ENCODE peak calls at places on chromosomes 12 and 14, in ten cellular contexts. Z is HT1080, L is neural crest cell, G is MV-4-11, A is NAMALWA, K is A549, U is HS-27A, R is GM23248, W is endothelial cell, C is breast epithelium. S is an unnamed sample.

GRCh38 chr14:22465201-22465835 is 123.7 kb downstream of the DAD1 start:
- DNase-seq in Z (peak; percentile 67), C (no peak), G (no peak), K (no peak), U (no peak), L (no peak), W (no peak), A (no peak), R (peak; percentile 43), S (no peak)

GRCh38 chr14:59028476-59029202 is 159.8 kb upstream of the DAAM1 start:
- DNase-seq in W (peak; percentile 72), G (peak; percentile 42), Z (peak; percentile 93), C (no peak), K (peak; percentile 68), A (peak; percentile 56), U (peak; percentile 76), L (peak; percentile 63), R (peak; percentile 95), S (peak; percentile 96)

GRCh38 chr12:58363971-58364370 is 422.6 kb downstream of the ATP23 start:
- DNase-seq in R (no peak), W (no peak), Z (no peak), K (no peak), L (no peak), G (no peak), C (no peak), U (no peak), A (no peak), S (peak; percentile 13)

GRCh38 chr14:59278111-59278510 is 89.6 kb downstream of the DAAM1 start:
- DNase-seq in W (no peak), A (no peak), C (no peak), L (no peak), K (peak; percentile 82), R (peak; percentile 95), U (peak; percentile 85), G (no peak), Z (peak; percentile 96), S (peak; percentile 93)

GRCh38 chr12:48514728-48515127 is 10.7 kb upstream of the OR8S1 start:
- DNase-seq in W (no peak), Z (no peak), C (no peak), R (no peak), U (no peak), K (no peak), L (no peak), G (no peak), A (no peak), S (no peak)

GRCh38 chr12:54126696-54127537 is 61.9 kb downstream of the SMUG1 start:
- DNase-seq in K (no peak), A (no peak), U (no peak), Z (no peak), C (peak; percentile 72), R (peak; percentile 83), L (no peak), W (peak; percentile 32), G (no peak), S (peak; percentile 24)

GRCh38 chr14:81676879-81677278 is 143.2 kb upstream of the SEL1L start:
- DNase-seq in C (no peak), K (no peak), Z (no peak), G (no peak), A (no peak), W (no peak), L (no peak), R (no peak), U (no peak), S (no peak)

GRCh38 chr14:32225378-32225920 is 22.4 kb upstream of the RNU6-8 start:
- DNase-seq in A (no peak), R (no peak), W (no peak), K (no peak), L (no peak), C (no peak), G (no peak), U (no peak), Z (no peak), S (no peak)

GRCh38 chr12:20588057-20588456 is 107.1 kb upstream of the SLCO1C1 start:
- DNase-seq in Z (no peak), A (no peak), K (no peak), U (no peak), W (no peak), R (no peak), L (no peak), C (no peak), G (no peak), S (no peak)

GRCh38 chr14:64880382-64881121 is 845 bp upstream of the SPTB start:
- DNase-seq in A (peak; percentile 41), L (peak; percentile 34), G (no peak), K (peak; percentile 40), R (peak; percentile 6), W (peak; percentile 55), C (no peak), Z (peak; percentile 31), U (no peak), S (no peak)

GRCh38 chr12:26572131-26572530 is 260.9 kb downstream of the ITPR2 start:
- DNase-seq in R (no peak), K (no peak), Z (no peak), A (no peak), G (no peak), L (no peak), C (no peak), U (no peak), W (no peak), S (no peak)

GRCh38 chr12:91319071-91319760 is 136.6 kb upstream of the DCN start:
- DNase-seq in C (no peak), U (no peak), G (no peak), R (no peak), W (no peak), A (no peak), K (no peak), Z (no peak), L (no peak), S (no peak)

GRCh38 chr14:51367600-51367931 is 127.5 kb downstream of the TMX1 start:
- DNase-seq in R (peak; percentile 62), G (no peak), K (no peak), A (no peak), W (no peak), Z (no peak), L (no peak), C (no peak), U (no peak), S (peak; percentile 89)

GRCh38 chr14:81478446-81478845 is 55.2 kb downstream of the SEL1L start:
- DNase-seq in G (no peak), Z (no peak), C (no peak), U (no peak), L (no peak), K (no peak), A (no peak), R (no peak), W (no peak), S (no peak)

GRCh38 chr14:20197459-20197858 is 6.8 kb downstream of the OR11G2 start:
- DNase-seq in W (no peak), U (no peak), G (peak; percentile 71), A (no peak), R (no peak), K (no peak), C (no peak), L (no peak), Z (no peak), S (no peak)

GRCh38 chr14:62711351-62712023 is 333.8 kb downstream of the KCNH5 start:
- DNase-seq in G (no peak), C (no peak), W (no peak), L (no peak), K (no peak), A (no peak), U (no peak), R (no peak), Z (no peak), S (no peak)

GRCh38 chr12:38484821-38485220 is 168.2 kb downstream of the ALG10B start:
- DNase-seq in C (no peak), K (no peak), A (no peak), W (no peak), L (no peak), R (no peak), G (no peak), U (no peak), Z (no peak), S (no peak)

GRCh38 chr14:61120576-61120975 is 139.5 kb downstream of the SLC38A6 start:
- DNase-seq in Z (no peak), C (no peak), U (no peak), K (no peak), W (no peak), L (no peak), G (peak; percentile 38), R (no peak), A (no peak), S (no peak)

GRCh38 chr12:121776190-121777098 is 17.0 kb downstream of the RHOF start:
- DNase-seq in Z (peak; percentile 46), U (no peak), C (peak; percentile 75), R (peak; percentile 73), K (peak; percentile 81), G (peak; percentile 56), A (peak; percentile 82), W (peak; percentile 89), L (peak; percentile 83), S (peak; percentile 61)

GRCh38 chr14:100874411-100875091 is 29.0 kb downstream of the RTL1 start:
- DNase-seq in A (no peak), U (no peak), C (no peak), L (no peak), R (no peak), G (no peak), K (no peak), W (no peak), Z (no peak), S (no peak)

GRCh38 chr14:66998013-66998412 is 191.2 kb upstream of the GARIN2 start:
- DNase-seq in K (no peak), U (no peak), W (no peak), L (no peak), Z (no peak), G (no peak), A (no peak), R (no peak), C (no peak), S (no peak)

GRCh38 chr12:90086281-90086680 is 377.6 kb upstream of the ATP2B1 start:
- DNase-seq in U (no peak), A (no peak), K (no peak), W (no peak), R (peak; percentile 71), L (no peak), Z (peak; percentile 74), C (no peak), G (no peak), S (no peak)

GRCh38 chr12:101828463-101829196 is 2.1 kb downstream of the GNPTAB start:
- DNase-seq in R (no peak), W (no peak), C (no peak), G (no peak), Z (no peak), U (no peak), A (peak; percentile 44), K (no peak), L (no peak), S (no peak)

GRCh38 chr12:27493260-27493935 is 30.6 kb upstream of the PPFIBP1 start:
- DNase-seq in A (no peak), G (peak; percentile 71), L (no peak), U (peak; percentile 30), R (peak; percentile 13), C (no peak), K (peak; percentile 25), Z (peak; percentile 52), W (no peak), S (no peak)

GRCh38 chr14:76381817-76382494 is 6.0 kb downstream of the ESRRB start:
- DNase-seq in G (no peak), A (no peak), R (no peak), U (no peak), K (no peak), Z (no peak), L (no peak), W (no peak), C (no peak), S (no peak)

GRCh38 chr14:75406102-75406501 is 21.7 kb upstream of the JDP2 start:
- DNase-seq in A (no peak), Z (no peak), C (no peak), L (no peak), R (no peak), U (no peak), K (no peak), W (no peak), G (no peak), S (no peak)

GRCh38 chr12:32264995-32265394 is 134.4 kb upstream of the FGD4 start:
- DNase-seq in U (no peak), L (no peak), K (no peak), Z (no peak), C (no peak), W (no peak), R (peak; percentile 20), A (peak; percentile 93), G (peak; percentile 73), S (no peak)

GRCh38 chr12:8722286-8722685 is 24.5 kb downstream of the RIMKLB start:
- DNase-seq in L (no peak), W (no peak), A (no peak), K (no peak), C (no peak), U (no peak), G (no peak), R (no peak), Z (no peak), S (no peak)

S was measured in fibroblast of the aortic adventitia.